ENCODE peak calls at places on chromosomes 13 and 19, in four cellular contexts. H, T, Z and B are unnamed samples.

GRCh38 chr19:17942582-17943283 is 9.9 kb downstream of the CCDC124 start:
- DNase-seq in H (no peak), T (no peak), Z (peak), B (no peak)

GRCh38 chr13:26867451-26868067 is 107.0 kb upstream of the GPR12 start:
- DNase-seq in H (peak), T (peak), Z (peak), B (peak)

GRCh38 chr13:74930402-74931165 is 551.4 kb downstream of the TBC1D4 start:
- DNase-seq in H (no peak), T (peak), Z (no peak), B (no peak)

GRCh38 chr13:106117035-106117434 is 418.4 kb downstream of the EFNB2 start:
- DNase-seq in H (no peak), T (peak), Z (no peak), B (no peak)

GRCh38 chr19:7476941-7477494 is 11.8 kb downstream of the PEX11G start:
- DNase-seq in H (no peak), T (no peak), Z (no peak), B (no peak)

GRCh38 chr13:112068531-112069062 is 1.6 kb downstream of the SOX1 start:
- DNase-seq in H (no peak), T (no peak), Z (no peak), B (no peak)

GRCh38 chr19:14325863-14326262 is 55.4 kb upstream of the ADGRE5 start:
- DNase-seq in H (no peak), T (no peak), Z (no peak), B (no peak)

GRCh38 chr19:35513231-35513974 is at the start of gene DMKN:
- DNase-seq in H (no peak), T (no peak), Z (peak), B (peak)

GRCh38 chr19:19668230-19669012 is at the start of gene ZNF101:
- DNase-seq in H (peak), T (peak), Z (peak), B (peak)

GRCh38 chr19:17281391-17282304 is at the start of gene ANKLE1:
- DNase-seq in H (no peak), T (no peak), Z (peak), B (peak)

GRCh38 chr19:58218899-58219298 is 9.8 kb upstream of the ZNF544 start:
- DNase-seq in H (no peak), T (peak), Z (peak), B (peak)

GRCh38 chr19:56707821-56708220 is 36.3 kb upstream of the ZNF835 start:
- DNase-seq in H (no peak), T (no peak), Z (no peak), B (no peak)

DNA sequence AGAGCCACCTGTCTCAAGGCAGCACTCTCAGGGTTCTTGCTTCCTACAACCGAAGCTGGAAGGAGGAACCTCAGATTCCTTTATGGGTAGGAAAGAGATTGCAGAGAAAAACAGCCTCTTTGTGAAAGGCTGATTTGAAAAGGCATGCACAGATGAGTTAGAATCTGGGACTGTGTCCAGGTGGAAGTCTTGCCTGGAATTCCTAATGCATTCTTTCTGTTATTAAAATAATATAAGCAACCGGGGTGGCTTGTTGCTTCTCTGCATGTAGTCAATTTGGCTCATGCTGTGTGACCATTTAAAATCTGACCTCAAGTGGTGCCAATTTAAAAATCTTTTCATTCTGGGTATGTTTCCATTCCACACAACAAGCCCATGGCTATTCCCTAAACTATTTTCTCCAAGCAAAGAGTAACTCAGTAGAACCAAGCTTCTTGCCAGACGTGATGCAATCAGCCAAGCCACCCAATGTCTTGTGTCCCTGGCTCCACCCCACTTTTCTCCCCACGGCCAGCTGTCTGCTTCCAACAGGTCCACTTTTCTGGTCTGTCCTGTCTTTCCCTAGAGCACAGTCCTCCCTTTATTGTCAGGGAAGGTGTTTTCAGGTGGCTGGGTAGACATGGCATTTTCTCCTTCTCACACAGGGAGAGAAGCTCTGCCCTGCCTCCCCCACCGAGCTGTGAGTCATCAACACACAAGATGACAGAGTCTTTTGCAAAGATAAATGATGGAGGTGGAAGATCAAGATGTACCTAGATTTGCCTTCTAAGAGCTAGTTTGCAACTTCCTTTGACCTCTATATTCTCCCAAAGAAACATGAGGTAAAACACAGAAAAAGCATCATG is 394.3 kb downstream of the FOXO1 start:
- DNase-seq in H (no peak), T (peak), Z (no peak), B (peak)
- TF ChIP-seq MYC in H (no peak), T (no peak), Z (no peak), B (no peak)

GRCh38 chr13:109468123-109468522 is 318.3 kb downstream of the IRS2 start:
- DNase-seq in H (no peak), T (no peak), Z (no peak), B (no peak)

DNA sequence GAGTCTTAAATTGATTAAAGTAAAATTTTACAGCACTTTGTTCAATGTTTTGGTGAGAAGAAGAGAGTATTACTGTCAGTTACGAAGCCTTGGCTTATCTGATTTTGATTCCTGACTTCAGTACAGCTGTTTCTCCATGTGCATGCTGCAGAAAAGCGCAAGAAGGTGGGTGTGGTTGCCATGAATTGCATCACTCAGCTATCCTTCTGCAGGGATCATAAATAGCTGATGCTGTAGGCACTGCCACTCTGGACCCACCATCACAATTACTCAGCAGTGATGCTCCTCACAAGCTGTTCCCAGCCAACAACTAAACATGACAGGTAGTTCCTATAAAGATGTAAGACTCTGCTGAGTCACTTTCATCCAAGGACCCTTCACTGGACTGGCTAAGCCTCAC is 321.2 kb downstream of the IRS2 start:
- DNase-seq in H (no peak), T (no peak), Z (no peak), B (peak)
- TF ChIP-seq MYC in H (no peak), T (no peak), Z (no peak), B (no peak)

GRCh38 chr19:46739290-46739771 is 6.5 kb upstream of the FKRP start:
- DNase-seq in H (no peak), T (no peak), Z (no peak), B (no peak)
- TF ChIP-seq MYC in H (no peak), T (no peak), Z (no peak), B (no peak)

GRCh38 chr19:3408996-3409345 is 42.6 kb downstream of the NFIC start:
- DNase-seq in H (no peak), T (no peak), Z (no peak), B (no peak)

GRCh38 chr19:3412066-3412465 is 45.7 kb downstream of the NFIC start:
- DNase-seq in H (no peak), T (no peak), Z (no peak), B (no peak)

GRCh38 chr19:3411636-3412035 is 45.3 kb downstream of the NFIC start:
- DNase-seq in H (no peak), T (no peak), Z (no peak), B (no peak)

GRCh38 chr19:3407556-3408516 is 41.5 kb downstream of the NFIC start:
- DNase-seq in H (no peak), T (no peak), Z (no peak), B (no peak)

GRCh38 chr19:3409346-3410064 is 43.1 kb downstream of the NFIC start:
- DNase-seq in H (no peak), T (no peak), Z (no peak), B (no peak)
- TF ChIP-seq MYC in H (no peak), T (no peak), Z (no peak), B (no peak)